ENCODE peak calls at places on chromosomes 5 and 9, in eight cellular contexts. F is omental fat pad, Z is kidney epithelial cell, S is HCT116, K is BE2C, H is epithelial cell of proximal tubule, D is SIG-M5, P is epithelial cell of prostate. T is an unnamed sample.

GRCh38 chr5:139561655-139562451 is 714 bp downstream of the UBE2D2 start:
- DNase-seq in F (peak), Z (no peak), S (no peak), K (peak), H (no peak), D (no peak), P (no peak), T (peak)

GRCh38 chr5:173577817-173578216 is 38.6 kb downstream of the BOD1 start:
- DNase-seq in F (no peak), Z (no peak), S (no peak), K (no peak), H (no peak), D (no peak), P (no peak), T (no peak)

GRCh38 chr9:113519401-113520108 is 56.0 kb downstream of the RGS3 start:
- DNase-seq in F (no peak), Z (peak), S (no peak), K (no peak), H (peak), D (no peak), P (peak), T (no peak)

GRCh38 chr5:120610145-120610544 is 146.0 kb downstream of the PRR16 start:
- DNase-seq in F (no peak), Z (no peak), S (no peak), K (peak), H (no peak), D (no peak), P (no peak), T (no peak)

GRCh38 chr5:106269252-106269843 is 1401.4 kb downstream of the EFNA5 start:
- DNase-seq in F (no peak), Z (peak), S (peak), K (no peak), H (no peak), D (no peak), P (no peak), T (no peak)

GRCh38 chr5:105726093-105726492 is 1944.6 kb downstream of the EFNA5 start:
- DNase-seq in F (no peak), Z (no peak), S (no peak), K (peak), H (no peak), D (no peak), P (no peak), T (no peak)

GRCh38 chr9:118222375-118222774 is 518.2 kb downstream of the TLR4 start:
- DNase-seq in F (no peak), Z (no peak), S (no peak), K (no peak), H (peak), D (no peak), P (no peak), T (no peak)

GRCh38 chr5:79109527-79110492 is 1.8 kb upstream of the BHMT start:
- DNase-seq in F (no peak), Z (no peak), S (peak), K (no peak), H (no peak), D (no peak), P (no peak), T (no peak)

GRCh38 chr9:93020785-93021670 is 37.5 kb upstream of the SUSD3 start:
- DNase-seq in F (no peak), Z (no peak), S (no peak), K (no peak), H (no peak), D (no peak), P (no peak), T (no peak)

GRCh38 chr9:116716441-116716840 is 29.3 kb downstream of the TRIM32 start:
- DNase-seq in F (no peak), Z (no peak), S (no peak), K (no peak), H (no peak), D (no peak), P (no peak), T (no peak)

GRCh38 chr5:177458912-177459350 is 12.3 kb downstream of the PRR7 start:
- DNase-seq in F (no peak), Z (no peak), S (no peak), K (peak), H (no peak), D (no peak), P (no peak), T (peak)

GRCh38 chr5:4662845-4663244 is 477.3 kb upstream of the ADAMTS16 start:
- DNase-seq in F (no peak), Z (no peak), S (no peak), K (no peak), H (no peak), D (no peak), P (no peak), T (no peak)

GRCh38 chr9:113996531-113997001 is 81.5 kb downstream of the AMBP start:
- DNase-seq in F (no peak), Z (no peak), S (no peak), K (no peak), H (no peak), D (no peak), P (no peak), T (no peak)

GRCh38 chr5:159735036-159735435 is 181.2 kb upstream of the ADRA1B start:
- DNase-seq in F (no peak), Z (no peak), S (no peak), K (no peak), H (no peak), D (no peak), P (no peak), T (no peak)

GRCh38 chr9:106862946-106863740 is at the start of gene ZNF462:
- DNase-seq in F (no peak), Z (no peak), S (no peak), K (peak), H (no peak), D (no peak), P (peak), T (peak)

GRCh38 chr5:133848306-133848924 is 120.0 kb downstream of the C5orf15 start:
- DNase-seq in F (no peak), Z (no peak), S (no peak), K (no peak), H (no peak), D (no peak), P (peak), T (no peak)

GRCh38 chr5:158718738-158719505 is 380.8 kb downstream of the EBF1 start:
- DNase-seq in F (no peak), Z (no peak), S (no peak), K (no peak), H (no peak), D (no peak), P (no peak), T (no peak)

GRCh38 chr5:97629281-97629680 is 446.2 kb upstream of the RIOK2 start:
- DNase-seq in F (no peak), Z (no peak), S (peak), K (no peak), H (no peak), D (no peak), P (no peak), T (no peak)

GRCh38 chr5:131795879-131796792 is 681 bp downstream of the FNIP1 start:
- DNase-seq in F (peak), Z (no peak), S (no peak), K (peak), H (no peak), D (no peak), P (no peak), T (peak)

GRCh38 chr5:140794594-140795258 is at the start of gene PCDHA2:
- DNase-seq in F (no peak), Z (no peak), S (no peak), K (peak), H (no peak), D (no peak), P (no peak), T (no peak)

GRCh38 chr5:348726-349125 is 27.2 kb downstream of the AHRR start:
- DNase-seq in F (no peak), Z (no peak), S (no peak), K (no peak), H (no peak), D (no peak), P (no peak), T (no peak)

GRCh38 chr5:138212828-138213160 is 329 bp downstream of the CDC23 start:
- DNase-seq in F (no peak), Z (no peak), S (no peak), K (no peak), H (no peak), D (no peak), P (no peak), T (no peak)

GRCh38 chr5:68554566-68555279 is 339.2 kb downstream of the PIK3R1 start:
- DNase-seq in F (no peak), Z (no peak), S (peak), K (peak), H (no peak), D (no peak), P (no peak), T (peak)

GRCh38 chr5:128092144-128092543 is 8.6 kb downstream of the SLC12A2 start:
- DNase-seq in F (no peak), Z (no peak), S (no peak), K (no peak), H (no peak), D (no peak), P (no peak), T (no peak)

GRCh38 chr9:6214451-6214850 is 1.2 kb upstream of the IL33 start:
- DNase-seq in F (no peak), Z (no peak), S (no peak), K (no peak), H (no peak), D (no peak), P (no peak), T (no peak)

GRCh38 chr5:54792611-54793404 is 192.6 kb downstream of the ESM1 start:
- DNase-seq in F (no peak), Z (no peak), S (no peak), K (no peak), H (no peak), D (no peak), P (no peak), T (no peak)

GRCh38 chr5:18236386-18236785 is 602.1 kb downstream of the TAF11L14 start:
- DNase-seq in F (no peak), Z (no peak), S (no peak), K (no peak), H (no peak), D (no peak), P (peak), T (no peak)

T was measured in SK-N-SH.